ENCODE peak calls at places on chromosomes 16 and 17, in ten cellular contexts. One of them, this sample, is unnamed.

GRCh38 chr16:75256871-75257343 is 5.5 kb upstream of the BCAR1 start:
- DNase-seq in GM13977: no peak
- DNase-seq in stimulated activated CD4-positive, alpha-beta T cell treated with anti-CD3 and anti-CD28 coated beads, Interleukin-1b, Interleukin-23, amount 100 ng/mL, for 4 hours: no peak
- DNase-seq in kidney glomerular epithelial cell: no peak
- DNase-seq in non-pigmented ciliary epithelial cell: no peak
- DNase-seq in effector CD8-positive, alpha-beta T cell: no peak
- DNase-seq in glutamatergic neuron: peak; percentile 79
- DNase-seq in amniotic stem cell: no peak
- DNase-seq in posterior cingulate gyrus: no peak
- DNase-seq in spleen: no peak
- DNase-seq in this sample: no peak

GRCh38 chr16:14505846-14506245 is 124.2 kb downstream of the PARN start:
- DNase-seq in GM13977: no peak
- DNase-seq in stimulated activated CD4-positive, alpha-beta T cell treated with anti-CD3 and anti-CD28 coated beads, Interleukin-1b, Interleukin-23, amount 100 ng/mL, for 4 hours: no peak
- DNase-seq in kidney glomerular epithelial cell: no peak
- DNase-seq in non-pigmented ciliary epithelial cell: peak; percentile 58
- DNase-seq in effector CD8-positive, alpha-beta T cell: no peak
- DNase-seq in glutamatergic neuron: no peak
- DNase-seq in amniotic stem cell: no peak
- DNase-seq in posterior cingulate gyrus: no peak
- DNase-seq in spleen: no peak
- DNase-seq in this sample: no peak

GRCh38 chr17:49387374-49388289 is 25.6 kb upstream of the ZNF652 start:
- DNase-seq in GM13977: no peak
- DNase-seq in stimulated activated CD4-positive, alpha-beta T cell treated with anti-CD3 and anti-CD28 coated beads, Interleukin-1b, Interleukin-23, amount 100 ng/mL, for 4 hours: no peak
- DNase-seq in kidney glomerular epithelial cell: no peak
- DNase-seq in non-pigmented ciliary epithelial cell: no peak
- DNase-seq in effector CD8-positive, alpha-beta T cell: no peak
- DNase-seq in glutamatergic neuron: no peak
- DNase-seq in amniotic stem cell: no peak
- DNase-seq in posterior cingulate gyrus: no peak
- DNase-seq in spleen: no peak
- DNase-seq in this sample: no peak

GRCh38 chr16:13510425-13511151 is 409.4 kb upstream of the ERCC4 start:
- DNase-seq in GM13977: no peak
- DNase-seq in stimulated activated CD4-positive, alpha-beta T cell treated with anti-CD3 and anti-CD28 coated beads, Interleukin-1b, Interleukin-23, amount 100 ng/mL, for 4 hours: no peak
- DNase-seq in kidney glomerular epithelial cell: no peak
- DNase-seq in non-pigmented ciliary epithelial cell: no peak
- DNase-seq in effector CD8-positive, alpha-beta T cell: no peak
- DNase-seq in glutamatergic neuron: no peak
- DNase-seq in amniotic stem cell: no peak
- DNase-seq in posterior cingulate gyrus: no peak
- DNase-seq in spleen: no peak
- DNase-seq in this sample: no peak

GRCh38 chr17:46194393-46195216 is 1.4 kb upstream of the KANSL1 start:
- DNase-seq in GM13977: peak; percentile 75
- DNase-seq in stimulated activated CD4-positive, alpha-beta T cell treated with anti-CD3 and anti-CD28 coated beads, Interleukin-1b, Interleukin-23, amount 100 ng/mL, for 4 hours: peak; percentile 50
- DNase-seq in kidney glomerular epithelial cell: peak; percentile 75
- DNase-seq in non-pigmented ciliary epithelial cell: no peak
- DNase-seq in effector CD8-positive, alpha-beta T cell: peak; percentile 34
- DNase-seq in glutamatergic neuron: no peak
- DNase-seq in amniotic stem cell: no peak
- DNase-seq in posterior cingulate gyrus: no peak
- DNase-seq in spleen: no peak
- DNase-seq in this sample: peak; percentile 91

GRCh38 chr16:66568355-66568754 is 2.1 kb downstream of the CMTM1 start:
- DNase-seq in GM13977: no peak
- DNase-seq in stimulated activated CD4-positive, alpha-beta T cell treated with anti-CD3 and anti-CD28 coated beads, Interleukin-1b, Interleukin-23, amount 100 ng/mL, for 4 hours: no peak
- DNase-seq in kidney glomerular epithelial cell: no peak
- DNase-seq in non-pigmented ciliary epithelial cell: no peak
- DNase-seq in effector CD8-positive, alpha-beta T cell: no peak
- DNase-seq in glutamatergic neuron: no peak
- DNase-seq in amniotic stem cell: no peak
- DNase-seq in posterior cingulate gyrus: no peak
- DNase-seq in spleen: no peak
- DNase-seq in this sample: no peak

GRCh38 chr16:89072216-89073130 is 21.2 kb upstream of the ACSF3 start:
- DNase-seq in GM13977: no peak
- DNase-seq in stimulated activated CD4-positive, alpha-beta T cell treated with anti-CD3 and anti-CD28 coated beads, Interleukin-1b, Interleukin-23, amount 100 ng/mL, for 4 hours: no peak
- DNase-seq in kidney glomerular epithelial cell: no peak
- DNase-seq in non-pigmented ciliary epithelial cell: no peak
- DNase-seq in effector CD8-positive, alpha-beta T cell: no peak
- DNase-seq in glutamatergic neuron: peak; percentile 53
- DNase-seq in amniotic stem cell: no peak
- DNase-seq in posterior cingulate gyrus: no peak
- DNase-seq in spleen: no peak
- DNase-seq in this sample: no peak

GRCh38 chr16:55671974-55672280 is 16.1 kb downstream of the SLC6A2 start:
- DNase-seq in GM13977: no peak
- DNase-seq in stimulated activated CD4-positive, alpha-beta T cell treated with anti-CD3 and anti-CD28 coated beads, Interleukin-1b, Interleukin-23, amount 100 ng/mL, for 4 hours: no peak
- DNase-seq in kidney glomerular epithelial cell: no peak
- DNase-seq in non-pigmented ciliary epithelial cell: no peak
- DNase-seq in effector CD8-positive, alpha-beta T cell: no peak
- DNase-seq in glutamatergic neuron: no peak
- DNase-seq in amniotic stem cell: no peak
- DNase-seq in posterior cingulate gyrus: no peak
- DNase-seq in spleen: no peak
- DNase-seq in this sample: no peak

GRCh38 chr16:7400117-7400890 is 67.7 kb downstream of the RBFOX1 start:
- DNase-seq in GM13977: no peak
- DNase-seq in stimulated activated CD4-positive, alpha-beta T cell treated with anti-CD3 and anti-CD28 coated beads, Interleukin-1b, Interleukin-23, amount 100 ng/mL, for 4 hours: no peak
- DNase-seq in kidney glomerular epithelial cell: no peak
- DNase-seq in non-pigmented ciliary epithelial cell: no peak
- DNase-seq in effector CD8-positive, alpha-beta T cell: no peak
- DNase-seq in glutamatergic neuron: no peak
- DNase-seq in amniotic stem cell: no peak
- DNase-seq in posterior cingulate gyrus: no peak
- DNase-seq in spleen: no peak
- DNase-seq in this sample: no peak

GRCh38 chr16:9977333-9977897 is 204.8 kb downstream of the GRIN2A start:
- DNase-seq in GM13977: no peak
- DNase-seq in stimulated activated CD4-positive, alpha-beta T cell treated with anti-CD3 and anti-CD28 coated beads, Interleukin-1b, Interleukin-23, amount 100 ng/mL, for 4 hours: no peak
- DNase-seq in kidney glomerular epithelial cell: no peak
- DNase-seq in non-pigmented ciliary epithelial cell: no peak
- DNase-seq in effector CD8-positive, alpha-beta T cell: no peak
- DNase-seq in glutamatergic neuron: no peak
- DNase-seq in amniotic stem cell: no peak
- DNase-seq in posterior cingulate gyrus: peak; percentile 13
- DNase-seq in spleen: no peak
- DNase-seq in this sample: no peak

GRCh38 chr16:69351309-69352027 is at the start of gene TMED6:
- DNase-seq in GM13977: no peak
- DNase-seq in stimulated activated CD4-positive, alpha-beta T cell treated with anti-CD3 and anti-CD28 coated beads, Interleukin-1b, Interleukin-23, amount 100 ng/mL, for 4 hours: no peak
- DNase-seq in kidney glomerular epithelial cell: no peak
- DNase-seq in non-pigmented ciliary epithelial cell: no peak
- DNase-seq in effector CD8-positive, alpha-beta T cell: no peak
- DNase-seq in glutamatergic neuron: no peak
- DNase-seq in amniotic stem cell: no peak
- DNase-seq in posterior cingulate gyrus: no peak
- DNase-seq in spleen: peak; percentile 24
- DNase-seq in this sample: no peak

GRCh38 chr16:57617604-57618111 is 10.8 kb upstream of the ADGRG1 start:
- DNase-seq in GM13977: no peak
- DNase-seq in stimulated activated CD4-positive, alpha-beta T cell treated with anti-CD3 and anti-CD28 coated beads, Interleukin-1b, Interleukin-23, amount 100 ng/mL, for 4 hours: no peak
- DNase-seq in kidney glomerular epithelial cell: no peak
- DNase-seq in non-pigmented ciliary epithelial cell: no peak
- DNase-seq in effector CD8-positive, alpha-beta T cell: no peak
- DNase-seq in glutamatergic neuron: no peak
- DNase-seq in amniotic stem cell: no peak
- DNase-seq in posterior cingulate gyrus: no peak
- DNase-seq in spleen: peak; percentile 41
- DNase-seq in this sample: no peak

GRCh38 chr16:27401768-27402568 is at the start of gene IL21R:
- DNase-seq in GM13977: peak; percentile 73
- DNase-seq in stimulated activated CD4-positive, alpha-beta T cell treated with anti-CD3 and anti-CD28 coated beads, Interleukin-1b, Interleukin-23, amount 100 ng/mL, for 4 hours: peak; percentile 80
- DNase-seq in kidney glomerular epithelial cell: peak; percentile 33
- DNase-seq in non-pigmented ciliary epithelial cell: no peak
- DNase-seq in effector CD8-positive, alpha-beta T cell: peak; percentile 53
- DNase-seq in glutamatergic neuron: peak; percentile 76
- DNase-seq in amniotic stem cell: no peak
- DNase-seq in posterior cingulate gyrus: peak; percentile 7
- DNase-seq in spleen: peak; percentile 96
- DNase-seq in this sample: peak; percentile 89

GRCh38 chr17:44198721-44199552 is 747 bp downstream of the ATXN7L3 start:
- DNase-seq in GM13977: peak; percentile 95
- DNase-seq in stimulated activated CD4-positive, alpha-beta T cell treated with anti-CD3 and anti-CD28 coated beads, Interleukin-1b, Interleukin-23, amount 100 ng/mL, for 4 hours: no peak
- DNase-seq in kidney glomerular epithelial cell: peak; percentile 14
- DNase-seq in non-pigmented ciliary epithelial cell: no peak
- DNase-seq in effector CD8-positive, alpha-beta T cell: peak; percentile 50
- DNase-seq in glutamatergic neuron: peak; percentile 74
- DNase-seq in amniotic stem cell: no peak
- DNase-seq in posterior cingulate gyrus: no peak
- DNase-seq in spleen: peak; percentile 95
- DNase-seq in this sample: peak; percentile 54

GRCh38 chr17:47895254-47895855 is 681 bp upstream of the SP2 start:
- DNase-seq in GM13977: no peak
- DNase-seq in stimulated activated CD4-positive, alpha-beta T cell treated with anti-CD3 and anti-CD28 coated beads, Interleukin-1b, Interleukin-23, amount 100 ng/mL, for 4 hours: no peak
- DNase-seq in kidney glomerular epithelial cell: peak; percentile 23
- DNase-seq in non-pigmented ciliary epithelial cell: no peak
- DNase-seq in effector CD8-positive, alpha-beta T cell: no peak
- DNase-seq in glutamatergic neuron: no peak
- DNase-seq in amniotic stem cell: no peak
- DNase-seq in posterior cingulate gyrus: peak; percentile 31
- DNase-seq in spleen: peak; percentile 93
- DNase-seq in this sample: no peak

GRCh38 chr16:80710918-80711317 is 93.5 kb downstream of the CDYL2 start:
- DNase-seq in GM13977: peak; percentile 35
- DNase-seq in stimulated activated CD4-positive, alpha-beta T cell treated with anti-CD3 and anti-CD28 coated beads, Interleukin-1b, Interleukin-23, amount 100 ng/mL, for 4 hours: no peak
- DNase-seq in kidney glomerular epithelial cell: peak; percentile 4
- DNase-seq in non-pigmented ciliary epithelial cell: no peak
- DNase-seq in effector CD8-positive, alpha-beta T cell: no peak
- DNase-seq in glutamatergic neuron: no peak
- DNase-seq in amniotic stem cell: no peak
- DNase-seq in posterior cingulate gyrus: no peak
- DNase-seq in spleen: no peak
- DNase-seq in this sample: no peak

GRCh38 chr16:544517-544916 is 15.7 kb upstream of the PRR35 start:
- DNase-seq in GM13977: no peak
- DNase-seq in stimulated activated CD4-positive, alpha-beta T cell treated with anti-CD3 and anti-CD28 coated beads, Interleukin-1b, Interleukin-23, amount 100 ng/mL, for 4 hours: no peak
- DNase-seq in kidney glomerular epithelial cell: no peak
- DNase-seq in non-pigmented ciliary epithelial cell: no peak
- DNase-seq in effector CD8-positive, alpha-beta T cell: no peak
- DNase-seq in glutamatergic neuron: no peak
- DNase-seq in amniotic stem cell: no peak
- DNase-seq in posterior cingulate gyrus: no peak
- DNase-seq in spleen: no peak
- DNase-seq in this sample: no peak

GRCh38 chr16:50261160-50261706 is 5.1 kb upstream of the ADCY7 start:
- DNase-seq in GM13977: no peak
- DNase-seq in stimulated activated CD4-positive, alpha-beta T cell treated with anti-CD3 and anti-CD28 coated beads, Interleukin-1b, Interleukin-23, amount 100 ng/mL, for 4 hours: no peak
- DNase-seq in kidney glomerular epithelial cell: no peak
- DNase-seq in non-pigmented ciliary epithelial cell: no peak
- DNase-seq in effector CD8-positive, alpha-beta T cell: no peak
- DNase-seq in glutamatergic neuron: no peak
- DNase-seq in amniotic stem cell: no peak
- DNase-seq in posterior cingulate gyrus: no peak
- DNase-seq in spleen: peak; percentile 58
- DNase-seq in this sample: no peak

GRCh38 chr17:79951361-79952264 is 84.1 kb downstream of the TBC1D16 start:
- DNase-seq in GM13977: peak; percentile 24
- DNase-seq in stimulated activated CD4-positive, alpha-beta T cell treated with anti-CD3 and anti-CD28 coated beads, Interleukin-1b, Interleukin-23, amount 100 ng/mL, for 4 hours: no peak
- DNase-seq in kidney glomerular epithelial cell: peak; percentile 37
- DNase-seq in non-pigmented ciliary epithelial cell: peak; percentile 50
- DNase-seq in effector CD8-positive, alpha-beta T cell: no peak
- DNase-seq in glutamatergic neuron: peak; percentile 58
- DNase-seq in amniotic stem cell: no peak
- DNase-seq in posterior cingulate gyrus: peak; percentile 46
- DNase-seq in spleen: no peak
- DNase-seq in this sample: no peak

GRCh38 chr17:21285164-21286065 is 904 bp downstream of the MAP2K3 start:
- DNase-seq in GM13977: peak; percentile 42
- DNase-seq in stimulated activated CD4-positive, alpha-beta T cell treated with anti-CD3 and anti-CD28 coated beads, Interleukin-1b, Interleukin-23, amount 100 ng/mL, for 4 hours: no peak
- DNase-seq in kidney glomerular epithelial cell: peak; percentile 48
- DNase-seq in non-pigmented ciliary epithelial cell: no peak
- DNase-seq in effector CD8-positive, alpha-beta T cell: no peak
- DNase-seq in glutamatergic neuron: no peak
- DNase-seq in amniotic stem cell: no peak
- DNase-seq in posterior cingulate gyrus: no peak
- DNase-seq in spleen: no peak
- DNase-seq in this sample: no peak

GRCh38 chr17:6796887-6797490 is 21.0 kb downstream of the FBXO39 start:
- DNase-seq in GM13977: no peak
- DNase-seq in stimulated activated CD4-positive, alpha-beta T cell treated with anti-CD3 and anti-CD28 coated beads, Interleukin-1b, Interleukin-23, amount 100 ng/mL, for 4 hours: no peak
- DNase-seq in kidney glomerular epithelial cell: no peak
- DNase-seq in non-pigmented ciliary epithelial cell: no peak
- DNase-seq in effector CD8-positive, alpha-beta T cell: no peak
- DNase-seq in glutamatergic neuron: no peak
- DNase-seq in amniotic stem cell: no peak
- DNase-seq in posterior cingulate gyrus: no peak
- DNase-seq in spleen: no peak
- DNase-seq in this sample: no peak

GRCh38 chr16:88536971-88537751 is 33.0 kb upstream of the ZC3H18 start:
- DNase-seq in GM13977: no peak
- DNase-seq in stimulated activated CD4-positive, alpha-beta T cell treated with anti-CD3 and anti-CD28 coated beads, Interleukin-1b, Interleukin-23, amount 100 ng/mL, for 4 hours: no peak
- DNase-seq in kidney glomerular epithelial cell: no peak
- DNase-seq in non-pigmented ciliary epithelial cell: no peak
- DNase-seq in effector CD8-positive, alpha-beta T cell: no peak
- DNase-seq in glutamatergic neuron: no peak
- DNase-seq in amniotic stem cell: no peak
- DNase-seq in posterior cingulate gyrus: no peak
- DNase-seq in spleen: no peak
- DNase-seq in this sample: no peak

GRCh38 chr17:70906808-70907207 is 737.5 kb downstream of the KCNJ2 start:
- DNase-seq in GM13977: no peak
- DNase-seq in stimulated activated CD4-positive, alpha-beta T cell treated with anti-CD3 and anti-CD28 coated beads, Interleukin-1b, Interleukin-23, amount 100 ng/mL, for 4 hours: no peak
- DNase-seq in kidney glomerular epithelial cell: peak; percentile 1
- DNase-seq in non-pigmented ciliary epithelial cell: peak; percentile 35
- DNase-seq in effector CD8-positive, alpha-beta T cell: no peak
- DNase-seq in glutamatergic neuron: no peak
- DNase-seq in amniotic stem cell: no peak
- DNase-seq in posterior cingulate gyrus: no peak
- DNase-seq in spleen: no peak
- DNase-seq in this sample: no peak

GRCh38 chr17:58272367-58273280 is 8.1 kb downstream of the MPO start:
- DNase-seq in GM13977: no peak
- DNase-seq in stimulated activated CD4-positive, alpha-beta T cell treated with anti-CD3 and anti-CD28 coated beads, Interleukin-1b, Interleukin-23, amount 100 ng/mL, for 4 hours: no peak
- DNase-seq in kidney glomerular epithelial cell: no peak
- DNase-seq in non-pigmented ciliary epithelial cell: no peak
- DNase-seq in effector CD8-positive, alpha-beta T cell: no peak
- DNase-seq in glutamatergic neuron: no peak
- DNase-seq in amniotic stem cell: no peak
- DNase-seq in posterior cingulate gyrus: no peak
- DNase-seq in spleen: peak; percentile 59
- DNase-seq in this sample: no peak

GRCh38 chr16:73206306-73206705 is 158.4 kb upstream of the ZFHX3 start:
- DNase-seq in GM13977: no peak
- DNase-seq in stimulated activated CD4-positive, alpha-beta T cell treated with anti-CD3 and anti-CD28 coated beads, Interleukin-1b, Interleukin-23, amount 100 ng/mL, for 4 hours: no peak
- DNase-seq in kidney glomerular epithelial cell: no peak
- DNase-seq in non-pigmented ciliary epithelial cell: no peak
- DNase-seq in effector CD8-positive, alpha-beta T cell: no peak
- DNase-seq in glutamatergic neuron: no peak
- DNase-seq in amniotic stem cell: no peak
- DNase-seq in posterior cingulate gyrus: no peak
- DNase-seq in spleen: no peak
- DNase-seq in this sample: no peak

GRCh38 chr16:66918803-66919568 is at the start of gene CDH16:
- DNase-seq in GM13977: no peak
- DNase-seq in stimulated activated CD4-positive, alpha-beta T cell treated with anti-CD3 and anti-CD28 coated beads, Interleukin-1b, Interleukin-23, amount 100 ng/mL, for 4 hours: no peak
- DNase-seq in kidney glomerular epithelial cell: peak; percentile 83
- DNase-seq in non-pigmented ciliary epithelial cell: no peak
- DNase-seq in effector CD8-positive, alpha-beta T cell: no peak
- DNase-seq in glutamatergic neuron: peak; percentile 60
- DNase-seq in amniotic stem cell: no peak
- DNase-seq in posterior cingulate gyrus: no peak
- DNase-seq in spleen: no peak
- DNase-seq in this sample: no peak

GRCh38 chr17:28896884-28897768 is at the start of gene FLOT2:
- DNase-seq in GM13977: peak; percentile 68
- DNase-seq in stimulated activated CD4-positive, alpha-beta T cell treated with anti-CD3 and anti-CD28 coated beads, Interleukin-1b, Interleukin-23, amount 100 ng/mL, for 4 hours: peak; percentile 40
- DNase-seq in kidney glomerular epithelial cell: no peak
- DNase-seq in non-pigmented ciliary epithelial cell: no peak
- DNase-seq in effector CD8-positive, alpha-beta T cell: peak; percentile 63
- DNase-seq in glutamatergic neuron: peak; percentile 86
- DNase-seq in amniotic stem cell: no peak
- DNase-seq in posterior cingulate gyrus: peak; percentile 51
- DNase-seq in spleen: peak; percentile 93
- DNase-seq in this sample: peak; percentile 71

GRCh38 chr16:72836985-72837384 is 210.9 kb downstream of the ZFHX3 start:
- DNase-seq in GM13977: no peak
- DNase-seq in stimulated activated CD4-positive, alpha-beta T cell treated with anti-CD3 and anti-CD28 coated beads, Interleukin-1b, Interleukin-23, amount 100 ng/mL, for 4 hours: no peak
- DNase-seq in kidney glomerular epithelial cell: no peak
- DNase-seq in non-pigmented ciliary epithelial cell: no peak
- DNase-seq in effector CD8-positive, alpha-beta T cell: no peak
- DNase-seq in glutamatergic neuron: no peak
- DNase-seq in amniotic stem cell: no peak
- DNase-seq in posterior cingulate gyrus: no peak
- DNase-seq in spleen: no peak
- DNase-seq in this sample: no peak